ENCODE peak calls at places on chromosomes 12 and 14, in four cellular contexts. S is A549, L is Peyer's patch, V is heart right ventricle. C is an unnamed sample. For H3K4me1, the result is how much of the 10 kb centered on the place peaks cover.

GRCh38 chr12:16756833-16757552 is 151.0 kb upstream of the LMO3 start:
- DNase-seq in S (no peak), L (no peak), V (no peak), C (no peak)

GRCh38 chr12:59345406-59345805 is 250.4 kb upstream of the SLC16A7 start:
- DNase-seq in S (no peak), L (no peak), V (no peak), C (no peak)

GRCh38 chr12:27467641-27468040 is 21.1 kb downstream of the SMCO2 start:
- DNase-seq in S (no peak), L (no peak), V (no peak), C (no peak)

GRCh38 chr12:55044135-55044534 is 24.4 kb downstream of the NEUROD4 start:
- DNase-seq in S (no peak), L (no peak), V (no peak), C (no peak)

GRCh38 chr14:73188501-73188903 is 48.8 kb upstream of the PAPLN start:
- DNase-seq in S (peak), L (no peak), V (no peak), C (no peak)

GRCh38 chr12:57460457-57461325 is 1.1 kb downstream of the GLI1 start:
- DNase-seq in S (peak), L (peak), V (no peak), C (peak)

GRCh38 chr12:122009741-122010140 is 11.9 kb upstream of the BCL7A start:
- DNase-seq in S (no peak), L (peak), V (no peak), C (no peak)

GRCh38 chr14:101707285-101707842 is 54.1 kb upstream of the PPP2R5C start:
- DNase-seq in S (peak), L (peak), V (peak), C (peak)

GRCh38 chr12:124837958-124838803 is 25.5 kb downstream of the SCARB1 start:
- DNase-seq in S (peak), L (peak), V (peak), C (no peak)

GRCh38 chr12:22284871-22285270 is 49.6 kb downstream of the ST8SIA1 start:
- DNase-seq in S (no peak), L (no peak), V (no peak), C (no peak)

GRCh38 chr14:51870620-51871019 is 10.2 kb downstream of the GNG2 start:
- DNase-seq in S (no peak), L (no peak), V (no peak), C (no peak)

GRCh38 chr14:105492966-105493871 is 2.2 kb downstream of the TEDC1 start:
- DNase-seq in S (peak), L (no peak), V (no peak), C (no peak)

GRCh38 chr12:9867531-9867930 is 1.6 kb downstream of the CLEC2B start:
- DNase-seq in S (no peak), L (no peak), V (no peak), C (no peak)

GRCh38 chr12:54989829-54990228 is 5.3 kb upstream of the TESPA1 start:
- DNase-seq in S (no peak), L (no peak), V (no peak), C (no peak)

GRCh38 chr14:74476107-74476506 is 17.0 kb downstream of the NPC2 start:
- DNase-seq in S (no peak), L (no peak), V (peak), C (no peak)

GRCh38 chr14:22558221-22558913 is 30.7 kb downstream of the DAD1 start:
- DNase-seq in S (no peak), L (peak), V (no peak), C (peak)

GRCh38 chr14:105294142-105294597 is 6.6 kb downstream of the BRF1 start:
- DNase-seq in S (no peak), L (peak), V (peak), C (peak)

GRCh38 chr12:2813573-2814185 is 1.2 kb downstream of the ITFG2 start:
- DNase-seq in S (peak), L (peak), V (peak), C (peak)

GRCh38 chr12:61646639-61647038 is 613.6 kb upstream of the USP15 start:
- DNase-seq in S (no peak), L (no peak), V (no peak), C (no peak)

GRCh38 chr12:46659032-46659703 is 166.6 kb downstream of the SLC38A4 start:
- DNase-seq in S (no peak), L (no peak), V (no peak), C (no peak)

GRCh38 chr12:65171073-65171472 is 1.7 kb downstream of the LEMD3 start:
- DNase-seq in S (no peak), L (no peak), V (no peak), C (no peak)

GRCh38 chr14:92386637-92387036 is 63.7 kb downstream of the SLC24A4 start:
- DNase-seq in S (no peak), L (no peak), V (no peak), C (no peak)

GRCh38 chr12:131990066-131990979 is 40.6 kb downstream of the EP400 start:
- DNase-seq in S (no peak), L (no peak), V (no peak), C (no peak)

GRCh38 chr12:26493656-26494055 is 298.3 kb downstream of the SSPN start:
- DNase-seq in S (no peak), L (no peak), V (no peak), C (no peak)

GRCh38 chr12:54759751-54760150 is 94.6 kb upstream of the MUCL1 start:
- DNase-seq in S (peak), L (no peak), V (no peak), C (no peak)

GRCh38 chr12:2492166-2492705 is 302.5 kb upstream of the FKBP4 start:
- DNase-seq in S (no peak), L (no peak), V (no peak), C (no peak)

GRCh38 chr12:32471601-32472001 is 72.2 kb downstream of the FGD4 start:
- DNase-seq in S (no peak), L (no peak), V (no peak), C (no peak)

GRCh38 chr12:103241184-103241583 is 254.6 kb downstream of the C12orf42 start:
- DNase-seq in S (no peak), L (no peak), V (no peak), C (no peak)

GRCh38 chr12:96193725-96194571 is at the start of gene ELK3:
- DNase-seq in S (peak), L (peak), V (peak), C (peak)

GRCh38 chr12:130613131-130613530 is 103.0 kb downstream of the RIMBP2 start:
- DNase-seq in S (no peak), L (no peak), V (no peak), C (no peak)

GRCh38 chr12:15164997-15165659 is 56.1 kb downstream of the RERG start:
- DNase-seq in S (peak), L (no peak), V (no peak), C (no peak)

DNA sequence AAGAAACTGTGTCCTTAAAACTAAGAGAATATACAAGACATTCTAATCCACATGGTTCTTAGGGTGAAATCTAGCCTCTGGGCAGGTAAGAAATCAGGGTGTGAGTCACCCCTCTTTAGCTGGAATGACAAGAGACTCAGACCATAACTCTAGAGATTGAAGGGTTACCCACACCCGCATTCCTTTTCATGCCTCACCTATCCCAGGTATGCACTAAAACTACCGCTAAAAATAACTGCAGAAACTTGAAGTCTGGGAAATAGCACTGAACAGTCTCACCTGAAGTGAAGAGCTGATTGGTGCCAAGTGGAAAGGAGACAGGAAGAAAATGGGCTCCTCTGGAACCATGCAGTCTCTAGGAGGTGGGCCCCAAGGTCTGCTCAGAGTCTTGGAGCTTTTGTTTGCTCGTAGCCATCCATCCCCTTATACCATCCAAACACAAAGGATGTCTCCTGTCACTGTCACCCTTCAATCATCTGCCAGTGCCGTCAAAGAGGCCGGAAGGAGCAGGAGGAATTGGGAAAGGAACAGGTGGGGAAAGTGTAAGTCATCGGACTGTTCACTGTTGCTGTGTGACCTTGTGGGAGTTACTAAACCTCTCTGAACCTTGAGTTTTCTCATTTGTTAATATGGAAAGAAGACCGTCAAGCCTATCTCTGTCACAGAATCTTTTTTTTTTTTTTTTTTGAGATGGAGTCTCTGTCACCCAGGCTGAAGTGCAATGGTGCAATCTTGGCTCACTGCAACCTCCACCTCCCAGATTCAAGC is 22.4 kb downstream of the DDX47 start:
- DNase-seq in S (peak), L (no peak), V (no peak), C (no peak)
- H3K4me1 ChIP-seq in S (half or more), L (under half), V (under half), C (under half)

DNA sequence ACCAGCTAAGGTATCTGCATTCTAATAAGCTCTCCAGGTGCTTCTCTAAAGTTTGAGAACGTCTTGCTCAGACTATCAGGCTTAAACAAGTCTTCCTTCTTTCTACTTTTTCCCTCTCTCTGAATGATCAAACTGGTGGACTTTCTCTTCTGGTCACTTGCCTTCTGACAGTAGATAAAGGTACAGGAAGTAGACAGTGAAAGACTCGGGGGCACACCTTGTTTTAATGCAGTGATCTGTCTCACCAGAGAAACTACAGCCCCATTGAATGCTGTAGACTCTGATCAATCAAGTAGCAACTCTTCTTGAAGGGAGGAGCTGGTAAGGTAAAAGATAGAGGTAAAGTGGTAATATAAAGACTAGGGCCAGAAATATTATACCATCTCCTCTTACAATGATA is 48.1 kb upstream of the ATXN7L3B start:
- DNase-seq in S (no peak), L (no peak), V (no peak), C (no peak)
- H3K27ac ChIP-seq in S (no peak), L (no peak), V (no peak), C (no peak)

GRCh38 chr14:50794063-50794645 is 36.8 kb downstream of the NIN start:
- DNase-seq in S (no peak), L (no peak), V (no peak), C (no peak)

GRCh38 chr14:50790568-50790967 is 40.4 kb downstream of the NIN start:
- DNase-seq in S (no peak), L (no peak), V (no peak), C (no peak)

GRCh38 chr14:50791201-50791600 is 39.8 kb downstream of the NIN start:
- DNase-seq in S (no peak), L (no peak), V (no peak), C (no peak)

GRCh38 chr14:50792058-50792477 is 38.9 kb downstream of the NIN start:
- DNase-seq in S (no peak), L (peak), V (no peak), C (no peak)

GRCh38 chr14:50792634-50793068 is 38.3 kb downstream of the NIN start:
- DNase-seq in S (no peak), L (no peak), V (peak), C (no peak)
- H3K4me1 ChIP-seq in S (under half), L (under half), V (under half), C (half or more)

GRCh38 chr12:120489018-120489417 is 6.9 kb upstream of the DYNLL1 start:
- DNase-seq in S (no peak), L (no peak), V (no peak), C (no peak)
- H3K27ac ChIP-seq in S (no peak), L (no peak), V (no peak), C (no peak)

DNA sequence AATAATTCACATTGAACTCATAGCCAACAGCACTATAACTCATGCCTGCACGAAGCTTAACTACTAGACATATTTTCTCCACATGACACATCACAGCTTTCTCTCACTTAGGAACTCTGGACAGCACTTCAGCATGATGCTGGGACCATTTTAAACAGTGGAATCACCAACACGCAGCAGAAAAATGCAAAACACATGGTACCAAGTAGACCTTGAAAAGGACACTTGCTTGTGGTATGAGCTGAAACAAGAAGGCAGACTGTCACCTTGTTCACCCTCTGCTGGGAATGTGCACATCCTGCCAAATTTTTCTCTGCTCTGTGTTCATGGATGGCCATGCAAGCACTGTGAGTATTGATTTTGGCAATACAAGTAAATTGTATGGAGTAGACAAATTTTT is 34.8 kb upstream of the CD9 start:
- DNase-seq in S (no peak), L (no peak), V (no peak), C (no peak)
- H3K4me1 ChIP-seq in S (under half), L (under half), V (under half), C (under half)

C was measured in CD4-positive, alpha-beta memory T cell.